ENCODE peak calls at places on chromosome 12, in four cellular contexts. A is GM18507, U is GM12891, P is nephron progenitor cell. L is an unnamed sample.

GRCh38 chr12:66117242-66117641 is 13.3 kb downstream of the LLPH start:
- DNase-seq in A (no peak), P (no peak), U (no peak), L (peak; percentile 32)

GRCh38 chr12:6958609-6959375 is 7.6 kb downstream of the PTPN6 start:
- DNase-seq in A (no peak), U (no peak), P (no peak), L (peak; percentile 82)

GRCh38 chr12:57278465-57279453 is 27.8 kb upstream of the STAC3 start:
- DNase-seq in U (no peak), P (no peak), A (no peak), L (no peak)

GRCh38 chr12:16946691-16947090 is 340.7 kb upstream of the LMO3 start:
- DNase-seq in P (no peak), A (no peak), U (no peak), L (no peak)

GRCh38 chr12:116150001-116150400 is 127.5 kb downstream of the MED13L start:
- DNase-seq in U (no peak), P (no peak), A (no peak), L (no peak)

GRCh38 chr12:84585996-84586395 is 326.6 kb downstream of the SLC6A15 start:
- DNase-seq in P (no peak), A (no peak), U (no peak), L (no peak)

GRCh38 chr12:28023156-28023887 is 50.8 kb upstream of the PTHLH start:
- DNase-seq in P (no peak), U (no peak), A (no peak), L (no peak)

GRCh38 chr12:78118036-78118435 is 287.3 kb downstream of the NAV3 start:
- DNase-seq in U (no peak), A (no peak), P (no peak), L (peak; percentile 49)

GRCh38 chr12:78697817-78698415 is 166.7 kb upstream of the SYT1 start:
- DNase-seq in U (no peak), A (no peak), P (no peak), L (no peak)

GRCh38 chr12:9906888-9907287 is 25.3 kb downstream of the CLEC2A start:
- DNase-seq in A (no peak), P (no peak), U (no peak), L (no peak)

GRCh38 chr12:5066251-5066650 is 22.6 kb downstream of the KCNA5 start:
- DNase-seq in U (no peak), P (no peak), A (no peak), L (no peak)

GRCh38 chr12:42086021-42086420 is 58.7 kb downstream of the GXYLT1 start:
- DNase-seq in P (no peak), A (no peak), U (no peak), L (no peak)

GRCh38 chr12:110647669-110648068 is 33.7 kb downstream of the TCTN1 start:
- DNase-seq in P (no peak), A (no peak), U (no peak), L (peak; percentile 62)